ENCODE peak calls at places on chromosome 20, in four cellular contexts. Y, S, F and H are unnamed samples.
A peak's percentile ranks its signal among the peaks of the same experiment; 100 is the strongest.

GRCh38 chr20:48547682-48548081 is 280.1 kb downstream of the PREX1 start:
- DNase-seq in F (no peak), S (no peak), Y (no peak), H (no peak)

GRCh38 chr20:35497780-35498189 is 31.7 kb downstream of the C20orf173 start:
- DNase-seq in Y (no peak), F (no peak), S (no peak), H (no peak)

GRCh38 chr20:46831633-46832011 is 63.0 kb upstream of the EYA2 start:
- DNase-seq in F (no peak), S (no peak), Y (no peak), H (no peak)

GRCh38 chr20:62533591-62534495 is 58.0 kb upstream of the GATA5 start:
- DNase-seq in F (no peak), Y (no peak), S (no peak), H (no peak)

GRCh38 chr20:50146732-50147662 is 6.5 kb downstream of the PEDS1 start:
- DNase-seq in S (peak; percentile 40), Y (peak; percentile 84), F (no peak), H (peak; percentile 66)

GRCh38 chr20:50048420-50049166 is 64.4 kb downstream of the UBE2V1 start:
- DNase-seq in F (no peak), Y (no peak), S (no peak), H (peak; percentile 51)

GRCh38 chr20:51469578-51470520 is 72.7 kb downstream of the NFATC2 start:
- DNase-seq in S (no peak), F (no peak), Y (no peak), H (no peak)

GRCh38 chr20:15760217-15760567 is 813.1 kb downstream of the KIF16B start:
- DNase-seq in F (no peak), Y (no peak), S (no peak), H (no peak)

GRCh38 chr20:38426006-38426405 is 9.1 kb downstream of the SNHG17 start:
- DNase-seq in Y (peak; percentile 44), S (no peak), F (peak; percentile 70), H (no peak)

GRCh38 chr20:50668798-50669197 is 22.5 kb downstream of the RIPOR3 start:
- DNase-seq in S (no peak), F (no peak), Y (no peak), H (no peak)

GRCh38 chr20:58597021-58597940 is 53.8 kb upstream of the STX16 start:
- DNase-seq in S (no peak), Y (no peak), F (no peak), H (no peak)

GRCh38 chr20:371755-372542 is 8.6 kb upstream of the TRIB3 start:
- DNase-seq in F (no peak), Y (no peak), S (no peak), H (no peak)

GRCh38 chr20:53408728-53409157 is 184.9 kb downstream of the ZNF217 start:
- DNase-seq in S (no peak), Y (no peak), F (no peak), H (no peak)

GRCh38 chr20:47993035-47993755 is 207.9 kb upstream of the SULF2 start:
- DNase-seq in F (no peak), Y (peak; percentile 37), S (no peak), H (no peak)

GRCh38 chr20:10710995-10711775 is 37.4 kb upstream of the JAG1 start:
- DNase-seq in Y (no peak), F (no peak), S (no peak), H (no peak)

GRCh38 chr20:1827974-1828785 is 67.0 kb upstream of the SIRPA start:
- DNase-seq in F (no peak), S (no peak), Y (peak; percentile 91), H (no peak)

GRCh38 chr20:4053516-4053919 is 38.2 kb upstream of the RNF24 start:
- DNase-seq in Y (no peak), F (no peak), S (no peak), H (no peak)

GRCh38 chr20:1291191-1291741 is 25.2 kb downstream of the SNPH start:
- DNase-seq in S (no peak), F (no peak), Y (no peak), H (no peak)

GRCh38 chr20:61355096-61355495 is 103.0 kb downstream of the CDH4 start:
- DNase-seq in F (no peak), S (no peak), Y (no peak), H (no peak)

GRCh38 chr20:60935971-60936370 is 316.1 kb upstream of the CDH4 start:
- DNase-seq in Y (no peak), S (no peak), F (no peak), H (no peak)

GRCh38 chr20:669573-669972 is 6.0 kb downstream of the SCRT2 start:
- DNase-seq in S (no peak), Y (no peak), F (no peak), H (no peak)

GRCh38 chr20:51321343-51322163 is 221.0 kb downstream of the NFATC2 start:
- DNase-seq in F (no peak), Y (no peak), S (no peak), H (no peak)

GRCh38 chr20:41058007-41058673 is 29.5 kb downstream of the TOP1 start:
- DNase-seq in F (peak; percentile 80), Y (no peak), S (no peak), H (no peak)

GRCh38 chr20:62238569-62239277 is 402 bp downstream of the OSBPL2 start:
- DNase-seq in F (no peak), Y (no peak), S (no peak), H (no peak)

GRCh38 chr20:32518593-32519366 is 66.4 kb downstream of the NOL4L start:
- DNase-seq in Y (no peak), S (no peak), F (no peak), H (no peak)

GRCh38 chr20:35093245-35093884 is 758 bp upstream of the TRPC4AP start:
- DNase-seq in F (peak; percentile 27), S (no peak), Y (no peak), H (no peak)

GRCh38 chr20:25281541-25281991 is 33.7 kb downstream of the PYGB start:
- DNase-seq in S (peak; percentile 75), Y (no peak), F (no peak), H (no peak)

GRCh38 chr20:48728042-48728837 is 99.6 kb downstream of the PREX1 start:
- DNase-seq in F (no peak), Y (no peak), S (no peak), H (no peak)

GRCh38 chr20:43969501-43969900 is 54.8 kb downstream of the TOX2 start:
- DNase-seq in S (no peak), Y (no peak), F (no peak), H (no peak)

GRCh38 chr20:61644387-61645076 is 392.5 kb downstream of the CDH4 start:
- DNase-seq in S (no peak), Y (no peak), F (no peak), H (no peak)

GRCh38 chr20:47949230-47949629 is 163.9 kb upstream of the SULF2 start:
- DNase-seq in Y (peak; percentile 75), F (no peak), S (no peak), H (no peak)

GRCh38 chr20:14009206-14009605 is 13.9 kb downstream of the MACROD2 start:
- DNase-seq in Y (peak; percentile 33), S (no peak), F (no peak), H (no peak)

GRCh38 chr20:46324960-46325703 is 16.8 kb upstream of the CDH22 start:
- DNase-seq in F (no peak), S (no peak), Y (no peak), H (no peak)

GRCh38 chr20:11080010-11080409 is 406.2 kb upstream of the JAG1 start:
- DNase-seq in Y (no peak), F (no peak), S (no peak), H (no peak)

GRCh38 chr20:48530957-48531356 is 296.8 kb downstream of the PREX1 start:
- DNase-seq in S (no peak), F (no peak), Y (no peak), H (no peak)

GRCh38 chr20:24491043-24491756 is 21.8 kb downstream of the SYNDIG1 start:
- DNase-seq in Y (no peak), F (no peak), S (no peak), H (no peak)

GRCh38 chr20:48463916-48464315 is 363.9 kb downstream of the PREX1 start:
- DNase-seq in S (no peak), Y (no peak), F (no peak), H (no peak)

GRCh38 chr20:13141541-13141940 is 79.5 kb upstream of the ISM1 start:
- DNase-seq in Y (no peak), S (no peak), F (no peak), H (no peak)